ENCODE peak calls at places on chromosomes 12 and 14, in four cellular contexts. Q is AG04450, A is RWPE2, L is fibroblast of lung. Z is an unnamed sample.
A peak's percentile ranks its signal among the peaks of the same experiment; 100 is the strongest.

GRCh38 chr12:5456906-5457305 is 25.0 kb downstream of the NTF3 start:
- DNase-seq in Q (peak; percentile 57), A (no peak), L (no peak), Z (no peak)

GRCh38 chr14:32134448-32135070 is 57.5 kb downstream of the ARHGAP5 start:
- DNase-seq in Q (no peak), A (no peak), L (peak; percentile 34), Z (no peak)

GRCh38 chr12:124681779-124682391 is 114.5 kb upstream of the NCOR2 start:
- DNase-seq in Q (no peak), A (no peak), L (peak; percentile 95), Z (peak; percentile 41)

GRCh38 chr12:32367381-32367780 is 32.0 kb upstream of the FGD4 start:
- DNase-seq in Q (no peak), A (no peak), L (no peak), Z (no peak)

GRCh38 chr12:1217191-1217949 is 226.3 kb downstream of the ERC1 start:
- DNase-seq in Q (no peak), A (no peak), L (peak; percentile 82), Z (peak; percentile 79)

GRCh38 chr14:80017796-80018195 is 193.5 kb downstream of the DIO2 start:
- DNase-seq in Q (no peak), A (no peak), L (no peak), Z (no peak)

GRCh38 chr12:59085680-59086079 is 165.4 kb upstream of the LRIG3 start:
- DNase-seq in Q (no peak), A (no peak), L (peak; percentile 32), Z (no peak)

GRCh38 chr14:23579311-23579630 is 681 bp upstream of the JPH4 start:
- DNase-seq in Q (no peak), A (no peak), L (no peak), Z (no peak)

GRCh38 chr12:54439096-54439495 is 20.0 kb upstream of the ITGA5 start:
- DNase-seq in Q (no peak), A (no peak), L (no peak), Z (no peak)

GRCh38 chr14:53501361-53502320 is 348.5 kb upstream of the DDHD1 start:
- DNase-seq in Q (peak; percentile 90), A (no peak), L (peak; percentile 94), Z (peak; percentile 75)

GRCh38 chr12:66629138-66629880 is 49.6 kb downstream of the GRIP1 start:
- DNase-seq in Q (no peak), A (no peak), L (no peak), Z (no peak)

GRCh38 chr12:94644622-94645021 is 5.7 kb downstream of the TMCC3 start:
- DNase-seq in Q (no peak), A (no peak), L (peak; percentile 73), Z (peak; percentile 82)

GRCh38 chr12:83016226-83016835 is 329.6 kb downstream of the TMTC2 start:
- DNase-seq in Q (peak; percentile 57), A (no peak), L (peak; percentile 88), Z (peak; percentile 91)

GRCh38 chr12:106227641-106228319 is 20.0 kb downstream of the CKAP4 start:
- DNase-seq in Q (no peak), A (peak; percentile 90), L (peak; percentile 28), Z (peak; percentile 97)

GRCh38 chr14:100079606-100080005 is 14.4 kb downstream of the EVL start:
- DNase-seq in Q (no peak), A (no peak), L (no peak), Z (no peak)

GRCh38 chr12:121975029-121975428 is 46.7 kb upstream of the BCL7A start:
- DNase-seq in Q (no peak), A (no peak), L (no peak), Z (no peak)

GRCh38 chr12:58583956-58584355 is 336.3 kb downstream of the LRIG3 start:
- DNase-seq in Q (no peak), A (no peak), L (no peak), Z (no peak)

GRCh38 chr14:63852271-63852816 is 460 bp upstream of the SYNE2 start:
- DNase-seq in Q (no peak), A (no peak), L (peak; percentile 35), Z (no peak)

GRCh38 chr12:121676190-121676589 is 6.7 kb upstream of the MORN3 start:
- DNase-seq in Q (no peak), A (no peak), L (no peak), Z (no peak)

GRCh38 chr12:116455540-116456306 is 103.5 kb upstream of the MAP1LC3B2 start:
- DNase-seq in Q (peak; percentile 78), A (no peak), L (peak; percentile 98), Z (peak; percentile 83)

GRCh38 chr14:80216818-80217217 is 5.5 kb upstream of the DIO2 start:
- DNase-seq in Q (no peak), A (no peak), L (no peak), Z (no peak)

GRCh38 chr14:104536942-104537612 is 42.5 kb upstream of the C14orf180 start:
- DNase-seq in Q (no peak), A (no peak), L (peak; percentile 3), Z (peak; percentile 76)

GRCh38 chr12:108729612-108730336 is 1.5 kb downstream of the CORO1C start:
- DNase-seq in Q (no peak), A (no peak), L (peak; percentile 62), Z (peak; percentile 49)

GRCh38 chr12:49963976-49964815 is 2.5 kb downstream of the AQP5 start:
- DNase-seq in Q (no peak), A (peak; percentile 18), L (no peak), Z (no peak)

GRCh38 chr12:12008232-12008850 is 62.4 kb upstream of the BCL2L14 start:
- DNase-seq in Q (no peak), A (no peak), L (no peak), Z (no peak)

GRCh38 chr14:22536853-22537338 is 52.1 kb downstream of the DAD1 start:
- DNase-seq in Q (peak; percentile 81), A (peak; percentile 98), L (peak; percentile 95), Z (peak; percentile 98)

GRCh38 chr14:104929268-104930230 is 4.9 kb downstream of the PLD4 start:
- DNase-seq in Q (no peak), A (no peak), L (no peak), Z (no peak)

GRCh38 chr12:28550757-28551381 is 360.6 kb downstream of the CCDC91 start:
- DNase-seq in Q (peak; percentile 30), A (no peak), L (peak; percentile 73), Z (peak; percentile 46)

GRCh38 chr14:93788557-93789365 is 476 bp upstream of the PRIMA1 start:
- DNase-seq in Q (no peak), A (no peak), L (no peak), Z (peak; percentile 42)

GRCh38 chr14:90820958-90821357 is 4.7 kb upstream of the TTC7B start:
- DNase-seq in Q (no peak), A (no peak), L (no peak), Z (peak; percentile 77)

GRCh38 chr12:68481181-68481941 is 129.3 kb upstream of the RAP1B start:
- DNase-seq in Q (no peak), A (no peak), L (no peak), Z (no peak)

GRCh38 chr12:59742831-59743230 is 147.0 kb downstream of the SLC16A7 start:
- DNase-seq in Q (no peak), A (no peak), L (peak; percentile 55), Z (no peak)

DNA sequence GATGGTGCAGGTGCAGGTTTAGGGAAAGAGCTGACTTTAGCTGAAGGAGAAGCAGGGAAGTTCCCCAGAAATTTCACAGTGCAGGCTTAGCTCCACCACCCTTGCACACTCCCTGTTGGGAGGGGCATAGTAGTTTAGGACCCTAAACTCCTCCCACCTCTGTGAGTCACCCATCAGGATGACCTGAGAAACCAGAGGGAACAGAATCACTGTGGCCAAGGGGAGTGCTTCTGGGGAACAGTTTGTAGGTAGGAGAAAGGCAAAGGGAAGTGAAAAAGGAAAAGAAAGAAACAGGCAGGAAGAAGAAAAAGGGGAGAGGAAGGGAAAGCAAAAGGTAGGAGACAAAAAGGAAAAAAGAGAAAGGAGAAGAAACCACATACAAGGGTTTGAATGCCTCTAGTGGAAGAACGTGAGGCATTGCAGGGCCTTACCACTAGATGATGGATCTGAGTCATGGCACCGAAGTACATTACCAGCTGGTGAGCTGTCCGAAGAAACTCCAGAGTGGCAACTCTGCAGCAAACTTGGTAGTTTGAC is 404.2 kb downstream of the SLC6A15 start:
- DNase-seq in Q (no peak), A (no peak), L (peak; percentile 71), Z (peak; percentile 76)
- TF ChIP-seq CTCF in Q (peak; percentile 69), A (peak; percentile 63), L (peak; percentile 60), Z (peak; percentile 45)

GRCh38 chr14:61188196-61188595 is 92.9 kb downstream of the TMEM30B start:
- DNase-seq in Q (no peak), A (no peak), L (peak; percentile 42), Z (no peak)
- TF ChIP-seq CTCF in Q (no peak), A (no peak), L (no peak), Z (no peak)

GRCh38 chr12:89345830-89346740 is 6.2 kb downstream of the DUSP6 start:
- DNase-seq in Q (no peak), A (no peak), L (peak; percentile 69), Z (peak; percentile 78)
- TF ChIP-seq CTCF in Q (no peak), A (no peak), L (no peak), Z (no peak)

DNA sequence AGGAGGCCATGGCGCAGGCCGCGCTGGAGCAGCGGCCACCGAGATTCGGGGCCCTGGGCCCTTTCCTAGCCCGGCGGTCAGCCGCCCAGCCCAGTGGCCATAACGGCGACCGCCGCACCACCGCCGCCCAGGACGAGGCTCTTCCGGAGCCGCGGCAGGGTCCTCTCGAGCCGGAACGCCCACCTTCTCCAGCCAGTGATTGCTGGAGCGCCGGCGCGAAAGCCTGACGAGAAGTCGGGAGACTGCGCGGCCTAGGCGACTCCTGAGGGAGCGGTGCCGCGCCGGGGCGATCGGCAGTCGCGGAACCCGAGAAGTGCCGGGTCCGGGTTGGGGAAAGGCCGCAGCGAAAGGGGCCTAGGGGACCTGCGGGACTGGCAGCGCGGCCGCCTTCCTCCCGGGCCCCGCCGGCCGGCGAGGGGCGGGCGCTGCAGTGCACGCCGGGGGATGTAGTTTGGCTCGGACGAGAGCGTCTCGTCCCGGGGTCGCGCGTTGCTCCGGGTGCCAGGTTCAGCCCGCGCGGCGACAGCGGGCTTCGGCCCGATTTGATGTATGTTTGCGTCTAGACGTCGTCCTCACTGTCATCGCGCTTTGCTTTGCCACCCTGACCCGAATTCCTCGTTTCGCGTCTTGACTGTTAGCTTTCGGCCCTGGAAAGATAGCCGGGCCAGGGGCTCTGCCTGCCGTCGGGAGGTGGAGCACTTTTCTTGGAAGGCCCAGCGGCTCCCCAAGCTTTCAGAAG is at the start of gene VTI1B:
- DNase-seq in Q (no peak), A (peak; percentile 83), L (peak; percentile 74), Z (peak; percentile 67)
- TF ChIP-seq CTCF in Q (peak; percentile 42), A (no peak), L (no peak), Z (no peak)

GRCh38 chr14:101183376-101184103 is 280.0 kb upstream of the RTL1 start:
- DNase-seq in Q (no peak), A (peak; percentile 54), L (peak; percentile 5), Z (no peak)
- TF ChIP-seq CTCF in Q (peak; percentile 39), A (no peak), L (peak; percentile 18), Z (no peak)

DNA sequence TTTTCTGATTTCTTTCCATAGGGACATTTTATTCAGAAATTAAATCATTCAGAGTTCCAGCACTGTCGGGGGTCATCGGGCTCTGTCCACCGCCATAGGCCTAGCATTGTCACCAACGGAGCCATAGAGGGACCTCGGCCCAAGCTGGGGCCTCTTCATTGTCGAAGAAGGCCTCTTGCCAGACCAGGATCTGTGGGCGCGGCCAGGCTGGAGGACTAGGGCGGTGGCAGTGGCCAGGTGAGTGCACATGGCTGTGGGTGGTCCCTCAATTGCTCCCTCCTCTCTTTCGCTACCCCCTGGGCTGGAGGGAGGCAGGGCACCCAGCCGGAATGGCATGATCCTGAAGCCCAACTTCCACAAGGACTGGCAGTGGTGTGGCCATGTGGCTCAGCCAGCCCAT is 10.6 kb upstream of the SPSB2 start:
- DNase-seq in Q (no peak), A (no peak), L (no peak), Z (no peak)
- TF ChIP-seq CTCF in Q (no peak), A (no peak), L (no peak), Z (no peak)

GRCh38 chr12:92735131-92735721 is 32.4 kb downstream of the PLEKHG7 start:
- DNase-seq in Q (peak; percentile 54), A (no peak), L (peak; percentile 98), Z (peak; percentile 75)
- TF ChIP-seq CTCF in Q (no peak), A (peak; percentile 6), L (no peak), Z (no peak)

Z was measured in MCF 10A.